ENCODE peak calls at places on chromosomes 11 and 22, in eight cellular contexts. Q is HFF-Myc; R is heart left ventricle; Z is CD8-positive, alpha-beta T cell; W is lower leg skin; F is astrocyte; X is H7; O is GM12865. J is an unnamed sample.
A peak's percentile ranks its signal among the peaks of the same experiment; 100 is the strongest.

GRCh38 chr11:64233913-64234839 is at the start of gene VEGFB:
- DNase-seq in Q (no peak), R (peak; percentile 85), Z (peak; percentile 84), W (no peak), F (no peak), X (peak; percentile 89), O (peak; percentile 75), J (no peak)

GRCh38 chr11:115334932-115335788 is 169.1 kb downstream of the CADM1 start:
- DNase-seq in Q (no peak), R (no peak), Z (no peak), W (no peak), F (peak; percentile 49), X (peak; percentile 1), O (peak; percentile 38), J (peak; percentile 38)

GRCh38 chr11:133598879-133599278 is 66.6 kb upstream of the OPCML start:
- DNase-seq in Q (no peak), R (no peak), Z (no peak), W (no peak), F (no peak), X (peak; percentile 45), O (no peak), J (no peak)

GRCh38 chr11:64241175-64241429 is 207 bp downstream of the FKBP2 start:
- DNase-seq in Q (no peak), R (no peak), Z (no peak), W (no peak), F (no peak), X (no peak), O (no peak), J (no peak)

GRCh38 chr11:34192481-34193401 is 87.3 kb downstream of the NAT10 start:
- DNase-seq in Q (peak; percentile 90), R (peak; percentile 43), Z (no peak), W (peak; percentile 79), F (peak; percentile 93), X (no peak), O (peak; percentile 20), J (peak; percentile 94)

GRCh38 chr11:10382518-10382917 is 72.5 kb upstream of the AMPD3 start:
- DNase-seq in Q (no peak), R (no peak), Z (no peak), W (no peak), F (no peak), X (peak; percentile 72), O (peak; percentile 18), J (peak; percentile 56)

GRCh38 chr11:3892156-3892555 is 36.7 kb downstream of the STIM1 start:
- DNase-seq in Q (no peak), R (no peak), Z (no peak), W (no peak), F (no peak), X (no peak), O (no peak), J (no peak)

GRCh38 chr22:32858121-32858703 is 56.7 kb downstream of the TIMP3 start:
- DNase-seq in Q (no peak), R (no peak), Z (no peak), W (no peak), F (no peak), X (no peak), O (no peak), J (no peak)

GRCh38 chr22:32475428-32476010 is 908 bp downstream of the FBXO7 start:
- DNase-seq in Q (no peak), R (peak; percentile 31), Z (peak; percentile 54), W (peak; percentile 25), F (no peak), X (peak; percentile 27), O (peak; percentile 48), J (no peak)

GRCh38 chr22:18114495-18114894 is 3.9 kb downstream of the TUBA8 start:
- DNase-seq in Q (no peak), R (no peak), Z (no peak), W (no peak), F (no peak), X (no peak), O (no peak), J (no peak)

GRCh38 chr11:122769126-122769780 is 69.0 kb upstream of the CRTAM start:
- DNase-seq in Q (no peak), R (no peak), Z (no peak), W (no peak), F (peak; percentile 34), X (no peak), O (no peak), J (peak; percentile 71)

GRCh38 chr11:10002221-10002620 is 291.8 kb downstream of the SBF2 start:
- DNase-seq in Q (no peak), R (no peak), Z (no peak), W (no peak), F (no peak), X (no peak), O (no peak), J (no peak)

GRCh38 chr11:93143800-93144199 is 54.0 kb downstream of the SLC36A4 start:
- DNase-seq in Q (no peak), R (no peak), Z (no peak), W (no peak), F (no peak), X (no peak), O (peak; percentile 39), J (no peak)

GRCh38 chr11:45142241-45142885 is 4.1 kb upstream of the PRDM11 start:
- DNase-seq in Q (no peak), R (no peak), Z (peak; percentile 34), W (no peak), F (no peak), X (no peak), O (no peak), J (peak; percentile 73)

GRCh38 chr11:73866586-73866996 is 10.1 kb downstream of the COA4 start:
- DNase-seq in Q (peak; percentile 76), R (no peak), Z (no peak), W (peak; percentile 33), F (peak; percentile 88), X (no peak), O (no peak), J (peak; percentile 98)

GRCh38 chr11:95219599-95219998 is 11.4 kb downstream of the SESN3 start:
- DNase-seq in Q (no peak), R (no peak), Z (no peak), W (no peak), F (no peak), X (no peak), O (no peak), J (no peak)

GRCh38 chr11:15074206-15075161 is 1.1 kb downstream of the CALCB start:
- DNase-seq in Q (peak; percentile 14), R (peak; percentile 69), Z (peak; percentile 89), W (peak; percentile 65), F (peak; percentile 31), X (peak; percentile 86), O (peak; percentile 79), J (peak; percentile 64)
- H3K4me3 ChIP-seq in Q (no peak overlapping the region), R (peak overlapping the region; percentile 41), Z (peak overlapping the region; percentile 60), W (no peak overlapping the region), F (peak overlapping the region; percentile 5), X (peak overlapping the region; percentile 54), O (no peak overlapping the region), J (peak overlapping the region; percentile 33)

GRCh38 chr11:12223771-12224536 is 113.6 kb downstream of the MICAL2 start:
- DNase-seq in Q (no peak), R (no peak), Z (no peak), W (no peak), F (no peak), X (no peak), O (no peak), J (no peak)
- H3K4me3 ChIP-seq in Q (no peak overlapping the region), R (no peak overlapping the region), Z (peak overlapping the region; percentile 35), W (no peak overlapping the region), F (peak overlapping the region; percentile 15), X (no peak overlapping the region), O (peak overlapping the region; percentile 17), J (no peak overlapping the region)

DNA sequence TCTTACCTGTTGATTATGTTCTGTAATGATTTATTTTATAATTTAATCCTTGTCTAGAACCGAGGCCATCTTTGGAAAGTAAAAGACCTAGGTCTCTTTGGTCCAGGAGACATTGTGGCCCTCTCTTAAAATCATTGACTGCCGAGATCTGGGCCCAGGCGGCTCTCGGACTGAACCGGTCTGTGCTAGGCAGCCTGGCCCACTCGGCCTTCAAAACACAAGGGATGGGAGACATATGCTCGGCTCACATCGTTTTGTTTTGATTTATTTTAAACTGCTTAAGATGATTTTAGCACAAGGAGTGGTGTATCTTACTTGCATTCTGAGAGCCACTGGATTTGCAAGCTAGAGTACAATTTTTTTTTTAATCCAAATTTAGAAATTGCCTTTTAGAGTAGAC is 80.2 kb upstream of the WNT7B start:
- DNase-seq in Q (no peak), R (no peak), Z (no peak), W (no peak), F (peak; percentile 48), X (no peak), O (no peak), J (peak; percentile 57)
- H3K4me3 ChIP-seq in Q (peak overlapping the region; percentile 58), R (peak overlapping the region; percentile 80), Z (no peak overlapping the region), W (no peak overlapping the region), F (peak overlapping the region; percentile 31), X (no peak overlapping the region), O (no peak overlapping the region), J (peak overlapping the region; percentile 59)

GRCh38 chr22:46046299-46046685 is 69.3 kb upstream of the WNT7B start:
- DNase-seq in Q (no peak), R (no peak), Z (no peak), W (no peak), F (no peak), X (no peak), O (no peak), J (no peak)
- H3K4me3 ChIP-seq in Q (no peak overlapping the region), R (peak overlapping the region; percentile 60), Z (no peak overlapping the region), W (no peak overlapping the region), F (no peak overlapping the region), X (no peak overlapping the region), O (no peak overlapping the region), J (no peak overlapping the region)

GRCh38 chr22:39546889-39547586 is 14.5 kb upstream of the RPS19BP1 start:
- DNase-seq in Q (no peak), R (no peak), Z (no peak), W (no peak), F (peak; percentile 31), X (no peak), O (no peak), J (peak; percentile 39)

GRCh38 chr22:39547587-39547947 is 15.0 kb upstream of the RPS19BP1 start:
- DNase-seq in Q (no peak), R (no peak), Z (no peak), W (no peak), F (no peak), X (no peak), O (no peak), J (no peak)

GRCh38 chr22:39543095-39543494 is 10.5 kb upstream of the RPS19BP1 start:
- DNase-seq in Q (no peak), R (no peak), Z (no peak), W (no peak), F (no peak), X (peak; percentile 86), O (peak; percentile 34), J (peak; percentile 48)

GRCh38 chr22:39546064-39546365 is 13.5 kb upstream of the RPS19BP1 start:
- DNase-seq in Q (no peak), R (no peak), Z (no peak), W (no peak), F (no peak), X (no peak), O (no peak), J (no peak)

GRCh38 chr22:39545310-39546063 is 12.9 kb upstream of the RPS19BP1 start:
- DNase-seq in Q (no peak), R (no peak), Z (peak; percentile 83), W (no peak), F (peak; percentile 26), X (peak; percentile 90), O (peak; percentile 32), J (peak; percentile 31)
- H3K4me3 ChIP-seq in Q (no peak overlapping the region), R (no peak overlapping the region), Z (no peak overlapping the region), W (no peak overlapping the region), F (no peak overlapping the region), X (no peak overlapping the region), O (no peak overlapping the region), J (no peak overlapping the region)

J was measured in fibroblast of mammary gland.